ENCODE peak calls at places on chromosomes 12 and 14, in five cellular contexts. One of them, this sample, is unnamed.

GRCh38 chr14:99430491-99430890 is 50.2 kb downstream of the SETD3 start:
- DNase-seq in left ventricle myocardium inferior: no peak
- DNase-seq in H4: no peak
- DNase-seq in AG20443: no peak
- DNase-seq in stimulated activated CD4-positive, alpha-beta T cell treated with anti-CD3 and anti-CD28 coated beads, Interleukin-2, amount 100 ng/mL, for 24 hours: peak
- DNase-seq in this sample: no peak

GRCh38 chr12:4866288-4866687 is 43.4 kb upstream of the KCNA1 start:
- DNase-seq in H4: no peak
- DNase-seq in AG20443: no peak
- DNase-seq in left ventricle myocardium inferior: no peak
- DNase-seq in stimulated activated CD4-positive, alpha-beta T cell treated with anti-CD3 and anti-CD28 coated beads, Interleukin-2, amount 100 ng/mL, for 24 hours: no peak
- DNase-seq in this sample: no peak

GRCh38 chr12:99984271-99985128 is at the start of gene ANKS1B:
- DNase-seq in stimulated activated CD4-positive, alpha-beta T cell treated with anti-CD3 and anti-CD28 coated beads, Interleukin-2, amount 100 ng/mL, for 24 hours: peak
- DNase-seq in AG20443: peak
- DNase-seq in left ventricle myocardium inferior: peak
- DNase-seq in H4: peak
- DNase-seq in this sample: peak

GRCh38 chr14:69354383-69355154 is 43.5 kb downstream of the ERH start:
- DNase-seq in H4: no peak
- DNase-seq in AG20443: no peak
- DNase-seq in stimulated activated CD4-positive, alpha-beta T cell treated with anti-CD3 and anti-CD28 coated beads, Interleukin-2, amount 100 ng/mL, for 24 hours: peak
- DNase-seq in left ventricle myocardium inferior: no peak
- DNase-seq in this sample: no peak

GRCh38 chr12:23816394-23816851 is 133.0 kb downstream of the SOX5 start:
- DNase-seq in AG20443: no peak
- DNase-seq in stimulated activated CD4-positive, alpha-beta T cell treated with anti-CD3 and anti-CD28 coated beads, Interleukin-2, amount 100 ng/mL, for 24 hours: no peak
- DNase-seq in left ventricle myocardium inferior: no peak
- DNase-seq in H4: no peak
- DNase-seq in this sample: no peak

GRCh38 chr12:26021534-26021933 is 63.1 kb downstream of the RASSF8 start:
- DNase-seq in left ventricle myocardium inferior: no peak
- DNase-seq in stimulated activated CD4-positive, alpha-beta T cell treated with anti-CD3 and anti-CD28 coated beads, Interleukin-2, amount 100 ng/mL, for 24 hours: no peak
- DNase-seq in H4: no peak
- DNase-seq in AG20443: no peak
- DNase-seq in this sample: no peak

GRCh38 chr14:37816135-37816534 is 220.7 kb downstream of the TTC6 start:
- DNase-seq in left ventricle myocardium inferior: no peak
- DNase-seq in stimulated activated CD4-positive, alpha-beta T cell treated with anti-CD3 and anti-CD28 coated beads, Interleukin-2, amount 100 ng/mL, for 24 hours: no peak
- DNase-seq in AG20443: no peak
- DNase-seq in H4: no peak
- DNase-seq in this sample: no peak

GRCh38 chr12:120979862-120980696 is 1.7 kb downstream of the HNF1A start:
- DNase-seq in left ventricle myocardium inferior: no peak
- DNase-seq in AG20443: no peak
- DNase-seq in H4: no peak
- DNase-seq in stimulated activated CD4-positive, alpha-beta T cell treated with anti-CD3 and anti-CD28 coated beads, Interleukin-2, amount 100 ng/mL, for 24 hours: no peak
- DNase-seq in this sample: no peak

GRCh38 chr14:105938055-105938863 is 411.9 kb downstream of the TMEM121 start:
- DNase-seq in left ventricle myocardium inferior: no peak
- DNase-seq in AG20443: no peak
- DNase-seq in H4: no peak
- DNase-seq in stimulated activated CD4-positive, alpha-beta T cell treated with anti-CD3 and anti-CD28 coated beads, Interleukin-2, amount 100 ng/mL, for 24 hours: no peak
- DNase-seq in this sample: no peak